ENCODE peak calls at places on chromosomes 4 and X, in five cellular contexts. One of them, this sample, is unnamed.

GRCh38 chrX:16528620-16529019 is 121.3 kb upstream of the S100G start:
- DNase-seq in suprapubic skin: no peak
- DNase-seq in A549: no peak
- DNase-seq in upper lobe of left lung: no peak
- DNase-seq in sigmoid colon: no peak
- DNase-seq in this sample: no peak

GRCh38 chrX:56554870-56555269 is 8.6 kb upstream of the UBQLN2 start:
- DNase-seq in A549: no peak
- DNase-seq in sigmoid colon: no peak
- DNase-seq in upper lobe of left lung: no peak
- DNase-seq in suprapubic skin: no peak
- DNase-seq in this sample: no peak

GRCh38 chr4:104015680-104016079 is 295.9 kb upstream of the TACR3 start:
- DNase-seq in upper lobe of left lung: no peak
- DNase-seq in A549: no peak
- DNase-seq in sigmoid colon: no peak
- DNase-seq in suprapubic skin: no peak
- DNase-seq in this sample: no peak

GRCh38 chrX:99795495-99795894 is 614.6 kb downstream of the PCDH19 start:
- DNase-seq in upper lobe of left lung: no peak
- DNase-seq in A549: no peak
- DNase-seq in sigmoid colon: no peak
- DNase-seq in suprapubic skin: no peak
- DNase-seq in this sample: no peak

GRCh38 chr4:22410645-22411247 is 105.1 kb downstream of the ADGRA3 start:
- DNase-seq in upper lobe of left lung: no peak
- DNase-seq in suprapubic skin: no peak
- DNase-seq in A549: no peak
- DNase-seq in sigmoid colon: no peak
- DNase-seq in this sample: no peak

GRCh38 chr4:24112466-24112865 is 222.6 kb upstream of the PPARGC1A start:
- DNase-seq in sigmoid colon: no peak
- DNase-seq in suprapubic skin: no peak
- DNase-seq in A549: no peak
- DNase-seq in upper lobe of left lung: no peak
- DNase-seq in this sample: no peak

GRCh38 chr4:67725981-67726380 is 25.0 kb upstream of the UBA6 start:
- DNase-seq in suprapubic skin: no peak
- DNase-seq in A549: no peak
- DNase-seq in upper lobe of left lung: no peak
- DNase-seq in sigmoid colon: no peak
- DNase-seq in this sample: no peak

GRCh38 chr4:67746797-67747495 is 7.2 kb downstream of the GNRHR start:
- DNase-seq in A549: no peak
- DNase-seq in suprapubic skin: no peak
- DNase-seq in sigmoid colon: no peak
- DNase-seq in upper lobe of left lung: no peak
- DNase-seq in this sample: no peak

GRCh38 chrX:31333181-31333831 is 261.5 kb upstream of the FTHL17 start:
- DNase-seq in suprapubic skin: no peak
- DNase-seq in upper lobe of left lung: no peak
- DNase-seq in A549: no peak
- DNase-seq in sigmoid colon: no peak
- DNase-seq in this sample: no peak

GRCh38 chrX:44903107-44903506 is 30.1 kb downstream of the KDM6A start:
- DNase-seq in suprapubic skin: no peak
- DNase-seq in upper lobe of left lung: no peak
- DNase-seq in sigmoid colon: no peak
- DNase-seq in A549: peak; percentile 41
- DNase-seq in this sample: no peak

GRCh38 chr4:145812902-145813301 is 125.7 kb downstream of the ZNF827 start:
- DNase-seq in A549: peak; percentile 16
- DNase-seq in suprapubic skin: no peak
- DNase-seq in sigmoid colon: no peak
- DNase-seq in upper lobe of left lung: no peak
- DNase-seq in this sample: no peak

GRCh38 chr4:56348582-56348981 is 38.7 kb downstream of the AASDH start:
- DNase-seq in upper lobe of left lung: no peak
- DNase-seq in sigmoid colon: no peak
- DNase-seq in A549: no peak
- DNase-seq in suprapubic skin: no peak
- DNase-seq in this sample: no peak

GRCh38 chr4:25993564-25994185 is 79.7 kb downstream of the SMIM20 start:
- DNase-seq in upper lobe of left lung: no peak
- DNase-seq in suprapubic skin: no peak
- DNase-seq in A549: peak; percentile 13
- DNase-seq in sigmoid colon: no peak
- DNase-seq in this sample: no peak

GRCh38 chrX:118574666-118575065 is 79.1 kb downstream of the DOCK11 start:
- DNase-seq in upper lobe of left lung: no peak
- DNase-seq in A549: no peak
- DNase-seq in suprapubic skin: no peak
- DNase-seq in sigmoid colon: no peak
- DNase-seq in this sample: no peak

GRCh38 chr4:44629280-44629866 is 22.1 kb downstream of the YIPF7 start:
- DNase-seq in suprapubic skin: no peak
- DNase-seq in sigmoid colon: no peak
- DNase-seq in upper lobe of left lung: no peak
- DNase-seq in A549: peak; percentile 15
- DNase-seq in this sample: no peak

GRCh38 chr4:38519671-38520070 is 144.3 kb upstream of the KLF3 start:
- DNase-seq in suprapubic skin: no peak
- DNase-seq in upper lobe of left lung: no peak
- DNase-seq in A549: no peak
- DNase-seq in sigmoid colon: no peak
- DNase-seq in this sample: no peak

GRCh38 chr4:170080496-170080895 is 9.3 kb downstream of the AADAT start:
- DNase-seq in A549: no peak
- DNase-seq in suprapubic skin: no peak
- DNase-seq in sigmoid colon: no peak
- DNase-seq in upper lobe of left lung: no peak
- DNase-seq in this sample: no peak

GRCh38 chr4:76028242-76028859 is 5.1 kb upstream of the CXCL10 start:
- DNase-seq in sigmoid colon: no peak
- DNase-seq in A549: no peak
- DNase-seq in upper lobe of left lung: no peak
- DNase-seq in suprapubic skin: no peak
- DNase-seq in this sample: no peak

GRCh38 chr4:157048248-157048647 is 27.7 kb upstream of the GLRB start:
- DNase-seq in sigmoid colon: peak; percentile 87
- DNase-seq in A549: no peak
- DNase-seq in suprapubic skin: peak; percentile 79
- DNase-seq in upper lobe of left lung: no peak
- DNase-seq in this sample: peak; percentile 62

GRCh38 chr4:19492611-19493010 is 759.1 kb upstream of the SLIT2 start:
- DNase-seq in sigmoid colon: no peak
- DNase-seq in upper lobe of left lung: no peak
- DNase-seq in suprapubic skin: no peak
- DNase-seq in A549: no peak
- DNase-seq in this sample: no peak

GRCh38 chr4:112515278-112516075 is 503 bp downstream of the NEUROG2 start:
- DNase-seq in sigmoid colon: no peak
- DNase-seq in suprapubic skin: no peak
- DNase-seq in upper lobe of left lung: peak; percentile 89
- DNase-seq in A549: no peak
- DNase-seq in this sample: no peak

GRCh38 chrX:49037883-49038475 is 5.2 kb downstream of the TFE3 start:
- DNase-seq in sigmoid colon: no peak
- DNase-seq in A549: no peak
- DNase-seq in upper lobe of left lung: peak; percentile 50
- DNase-seq in suprapubic skin: no peak
- DNase-seq in this sample: no peak

GRCh38 chr4:93947318-93947717 is 118.8 kb downstream of the ATOH1 start:
- DNase-seq in upper lobe of left lung: no peak
- DNase-seq in suprapubic skin: no peak
- DNase-seq in A549: no peak
- DNase-seq in sigmoid colon: no peak
- DNase-seq in this sample: no peak

GRCh38 chr4:185210102-185210981 is 944 bp downstream of the SNX25 start:
- DNase-seq in A549: no peak
- DNase-seq in suprapubic skin: peak; percentile 79
- DNase-seq in upper lobe of left lung: peak; percentile 92
- DNase-seq in sigmoid colon: peak; percentile 81
- DNase-seq in this sample: no peak

GRCh38 chrX:46620505-46620904 is 46.9 kb downstream of the CHST7 start:
- DNase-seq in suprapubic skin: no peak
- DNase-seq in A549: no peak
- DNase-seq in upper lobe of left lung: no peak
- DNase-seq in sigmoid colon: no peak
- DNase-seq in this sample: no peak

GRCh38 chr4:2441393-2442174 is 22.8 kb downstream of the CFAP99 start:
- DNase-seq in A549: peak; percentile 68
- DNase-seq in suprapubic skin: no peak
- DNase-seq in sigmoid colon: no peak
- DNase-seq in upper lobe of left lung: peak; percentile 57
- DNase-seq in this sample: peak; percentile 22

GRCh38 chr4:28921886-28922285 is 1798.3 kb upstream of the PCDH7 start:
- DNase-seq in upper lobe of left lung: no peak
- DNase-seq in A549: no peak
- DNase-seq in sigmoid colon: no peak
- DNase-seq in suprapubic skin: no peak
- DNase-seq in this sample: no peak

DNA sequence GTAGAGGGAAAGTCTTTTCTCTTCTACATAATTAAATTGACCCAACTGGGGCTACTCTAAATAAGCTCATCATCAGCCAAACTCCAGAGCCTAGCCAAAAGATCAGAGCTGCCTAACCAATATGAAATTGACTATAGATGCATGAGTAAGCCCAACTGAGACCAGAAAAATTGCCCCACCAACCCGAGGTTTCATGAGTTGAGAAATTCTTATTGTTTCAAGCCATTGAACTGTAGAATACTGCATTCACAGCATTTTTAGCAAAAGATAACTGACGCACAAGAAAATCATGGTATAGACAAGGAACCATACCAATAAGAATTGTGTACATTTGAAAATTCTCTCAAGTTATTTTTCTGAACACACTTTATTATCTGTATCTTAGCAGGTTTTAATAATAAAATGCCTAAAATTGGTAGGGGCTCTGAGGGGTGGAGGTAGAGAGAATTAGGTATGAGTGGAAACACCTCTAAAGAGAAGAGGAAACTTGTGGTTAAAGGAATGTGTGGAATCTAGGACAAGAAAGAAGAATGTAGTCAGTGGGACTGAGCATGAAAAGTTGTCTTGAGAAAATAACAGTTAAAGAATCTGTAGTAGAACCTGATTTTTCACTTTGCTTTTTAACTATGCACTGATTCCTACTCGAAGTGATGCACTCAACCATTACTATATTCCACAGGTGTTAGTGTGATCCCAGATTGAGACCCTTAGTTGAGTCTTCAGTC is 200.9 kb upstream of the PPP1R2C start:
- DNase-seq in suprapubic skin: no peak
- DNase-seq in upper lobe of left lung: no peak
- DNase-seq in sigmoid colon: no peak
- DNase-seq in A549: no peak
- DNase-seq in this sample: no peak
- TF ChIP-seq EP300 in suprapubic skin: no peak
- TF ChIP-seq EP300 in upper lobe of left lung: no peak
- TF ChIP-seq EP300 in sigmoid colon: no peak
- TF ChIP-seq EP300 in A549: no peak
- TF ChIP-seq EP300 in this sample: no peak

DNA sequence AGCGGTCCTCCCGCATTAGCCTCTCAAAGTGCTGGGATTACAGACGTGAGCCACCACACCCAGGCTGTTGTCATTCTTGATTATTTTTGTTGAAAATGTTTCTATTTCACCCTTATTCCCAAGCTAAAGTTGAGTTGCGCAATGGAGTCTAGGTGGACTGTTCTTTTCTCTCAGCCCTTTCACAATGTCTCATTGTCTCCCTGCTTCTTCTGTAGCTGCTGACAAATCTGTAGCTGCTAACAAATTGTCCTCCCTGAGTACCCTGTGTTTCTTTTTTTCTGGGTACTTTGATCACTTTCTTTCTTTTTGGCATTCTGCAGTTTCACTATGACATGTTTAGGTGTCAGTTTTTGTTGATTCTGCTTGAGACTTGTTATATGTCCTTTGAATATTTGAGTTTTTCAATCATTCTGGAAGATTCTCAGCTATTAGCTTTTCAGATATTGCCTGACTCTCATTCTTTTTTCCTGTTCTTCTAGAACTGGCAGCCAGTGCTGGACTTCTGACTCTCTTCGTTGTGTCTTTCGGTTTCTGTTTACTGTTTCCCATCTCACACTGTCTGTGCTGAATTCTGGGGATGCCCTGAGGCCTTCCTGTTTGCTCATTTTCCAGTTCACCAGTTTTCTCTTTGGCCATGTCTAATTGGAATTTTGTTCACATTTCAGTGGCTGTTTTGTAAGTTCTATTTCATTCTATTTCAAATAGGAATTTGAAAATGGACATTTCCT is 6.6 kb downstream of the ABCD1 start:
- DNase-seq in upper lobe of left lung: no peak
- DNase-seq in suprapubic skin: no peak
- DNase-seq in A549: no peak
- DNase-seq in sigmoid colon: no peak
- DNase-seq in this sample: peak; percentile 5
- H3K9me3 ChIP-seq in upper lobe of left lung: peaks cover 18% of the 10 kb centered on the region
- H3K9me3 ChIP-seq in suprapubic skin: no peaks in the 10 kb centered on the region
- H3K9me3 ChIP-seq in A549: no peaks in the 10 kb centered on the region
- H3K9me3 ChIP-seq in sigmoid colon: no peaks in the 10 kb centered on the region
- H3K9me3 ChIP-seq in this sample: no peaks in the 10 kb centered on the region

DNA sequence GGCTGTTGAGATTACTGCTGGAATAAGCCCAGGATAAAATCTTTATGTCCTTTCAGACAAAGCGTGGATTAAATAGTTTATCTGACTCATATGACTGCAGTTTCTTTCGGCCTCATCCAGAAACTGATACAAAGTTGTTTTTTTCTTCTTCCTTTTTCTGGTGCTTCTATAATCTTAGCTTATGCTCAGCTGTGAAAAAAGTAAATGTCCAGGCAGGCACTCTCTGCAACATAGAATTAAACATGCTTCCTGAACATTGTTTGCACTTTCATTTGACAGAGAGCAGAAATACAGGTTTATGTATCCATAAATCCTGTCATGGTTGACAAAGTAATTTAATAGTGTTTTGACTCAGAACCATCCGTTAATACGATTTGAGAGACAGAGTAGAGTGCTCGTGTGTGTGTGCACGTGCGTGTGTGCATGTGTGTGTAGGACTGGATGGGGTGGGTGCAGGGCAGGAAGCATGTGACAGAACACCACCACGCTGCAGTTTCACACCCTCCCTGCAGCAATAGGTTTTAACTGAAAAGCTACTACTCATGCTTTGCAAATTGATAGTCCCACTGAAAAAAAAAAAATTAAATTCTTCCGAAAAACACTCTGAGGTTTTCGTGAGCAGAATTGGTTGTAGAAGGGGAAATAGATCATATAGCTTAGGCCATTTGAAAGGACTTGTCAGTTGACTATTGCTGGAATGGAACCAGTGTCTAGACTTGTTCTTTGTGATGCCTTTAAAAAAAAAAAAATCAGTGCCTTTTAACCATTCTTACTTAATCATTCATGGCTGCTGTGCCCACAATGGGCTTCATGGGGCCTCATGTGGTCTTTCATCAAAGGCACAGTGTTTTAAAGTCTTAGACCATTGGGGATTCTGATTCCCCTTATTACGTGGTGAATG is 139.0 kb downstream of the AFF1 start:
- DNase-seq in A549: no peak
- DNase-seq in upper lobe of left lung: no peak
- DNase-seq in suprapubic skin: no peak
- DNase-seq in sigmoid colon: peak; percentile 82
- DNase-seq in this sample: peak; percentile 39
- TF ChIP-seq EP300 in A549: no peak
- TF ChIP-seq EP300 in upper lobe of left lung: no peak
- TF ChIP-seq EP300 in suprapubic skin: no peak
- TF ChIP-seq EP300 in sigmoid colon: peak; percentile 36
- TF ChIP-seq EP300 in this sample: no peak

GRCh38 chrX:7117587-7117986 is 29.9 kb upstream of the STS start:
- DNase-seq in A549: no peak
- DNase-seq in upper lobe of left lung: no peak
- DNase-seq in suprapubic skin: no peak
- DNase-seq in sigmoid colon: no peak
- DNase-seq in this sample: no peak
- H3K9me3 ChIP-seq in A549: no peaks in the 10 kb centered on the region
- H3K9me3 ChIP-seq in upper lobe of left lung: no peaks in the 10 kb centered on the region
- H3K9me3 ChIP-seq in suprapubic skin: no peaks in the 10 kb centered on the region
- H3K9me3 ChIP-seq in sigmoid colon: no peaks in the 10 kb centered on the region
- H3K9me3 ChIP-seq in this sample: peaks cover 4% of the 10 kb centered on the region

This sample was measured in tibial nerve.